ENCODE peak calls at places on chromosomes 13 and 19, in seven cellular contexts. T, B, M, F, D, Q and Z are unnamed samples.

GRCh38 chr19:51660975-51661600 is 14.5 kb upstream of the SIGLEC14 start:
- DNase-seq in F (peak), T (peak), M (peak), Q (peak), B (peak), D (peak), Z (peak)

GRCh38 chr19:5285311-5285710 is 55.3 kb downstream of the PTPRS start:
- DNase-seq in F (no peak), T (no peak), Q (no peak), M (no peak), D (no peak), B (no peak), Z (no peak)

GRCh38 chr13:48151343-48151742 is 56.4 kb upstream of the MED4 start:
- DNase-seq in B (no peak), M (no peak), F (no peak), Q (peak), T (no peak), D (no peak), Z (no peak)

GRCh38 chr19:10625003-10625761 is at the start of gene SLC44A2:
- DNase-seq in Q (no peak), D (peak), B (no peak), M (peak), F (no peak), T (peak), Z (peak)

GRCh38 chr13:46146898-46147297 is 35.1 kb downstream of the LCP1 start:
- DNase-seq in D (no peak), Q (no peak), F (no peak), B (no peak), T (no peak), M (no peak), Z (no peak)

GRCh38 chr19:24159707-24160106 is 72.7 kb downstream of the ZNF254 start:
- DNase-seq in T (no peak), D (no peak), Q (peak), B (no peak), F (no peak), M (no peak), Z (no peak)

GRCh38 chr13:110455941-110456340 is 105.6 kb downstream of the RAB20 start:
- DNase-seq in Q (peak), D (peak), B (peak), M (peak), T (peak), F (peak), Z (peak)

GRCh38 chr13:40206241-40207109 is 460.0 kb downstream of the FOXO1 start:
- DNase-seq in F (peak), B (peak), D (no peak), Q (no peak), T (no peak), M (no peak), Z (no peak)

GRCh38 chr13:42740753-42741152 is 40.6 kb upstream of the FAM216B start:
- DNase-seq in M (peak), F (no peak), T (peak), Q (peak), D (no peak), B (no peak), Z (no peak)

GRCh38 chr19:6685482-6685881 is 15.5 kb upstream of the TNFSF14 start:
- DNase-seq in B (no peak), M (no peak), F (no peak), T (no peak), D (no peak), Q (no peak), Z (no peak)

GRCh38 chr19:1136201-1136600 is 32.4 kb downstream of the GPX4 start:
- DNase-seq in B (no peak), F (no peak), D (peak), M (no peak), T (no peak), Q (no peak), Z (no peak)

GRCh38 chr13:113851480-113851803 is 12.4 kb downstream of the GAS6 start:
- DNase-seq in Q (no peak), T (no peak), B (no peak), M (no peak), D (no peak), F (no peak), Z (no peak)

GRCh38 chr13:30796833-30797601 is 61.7 kb downstream of the ALOX5AP start:
- DNase-seq in T (no peak), F (no peak), D (no peak), Q (no peak), B (no peak), M (peak), Z (peak)

GRCh38 chr13:20553309-20553708 is 13.6 kb upstream of the IFT88 start:
- DNase-seq in M (no peak), B (no peak), T (no peak), F (no peak), D (no peak), Q (no peak), Z (peak)

GRCh38 chr19:38375098-38375493 is 725 bp downstream of the PSMD8 start:
- DNase-seq in M (no peak), B (no peak), F (peak), Q (no peak), D (no peak), T (no peak), Z (no peak)

GRCh38 chr13:52414963-52415362 is 9.0 kb upstream of the THSD1 start:
- DNase-seq in M (no peak), T (no peak), D (no peak), Q (no peak), F (peak), B (no peak), Z (no peak)

GRCh38 chr19:5166262-5166661 is 174.3 kb downstream of the PTPRS start:
- DNase-seq in D (no peak), M (no peak), T (no peak), F (peak), B (no peak), Q (no peak), Z (peak)